ENCODE peak calls at places on chromosomes 1 and 21, in six cellular contexts. D is WTC11, U is HCT116, Q is HepG2, S is GM12878, I is K562. N is an unnamed sample.

GRCh38 chr1:11412166-11412565 is 66.8 kb upstream of the DISP3 start:
- DNase-seq in D (no peak), U (no peak), Q (no peak), S (no peak), I (no peak), N (no peak)

GRCh38 chr21:42081931-42082381 is 10.8 kb downstream of the UMODL1 start:
- DNase-seq in D (no peak), U (no peak), Q (no peak), S (no peak), I (no peak), N (no peak)

GRCh38 chr1:150628766-150629114 is 672 bp downstream of the ENSA start:
- DNase-seq in D (no peak), U (no peak), Q (no peak), S (no peak), I (no peak), N (no peak)

GRCh38 chr1:17878837-17879236 is 123.7 kb downstream of the ACTL8 start:
- DNase-seq in D (no peak), U (no peak), Q (no peak), S (no peak), I (no peak), N (no peak)

GRCh38 chr1:113042336-113043143 is 30.5 kb upstream of the LRIG2 start:
- DNase-seq in D (peak), U (peak), Q (peak), S (no peak), I (peak), N (peak)

GRCh38 chr1:248757784-248758195 is 2.2 kb upstream of the LYPD8 start:
- DNase-seq in D (no peak), U (no peak), Q (peak), S (no peak), I (no peak), N (no peak)

GRCh38 chr1:204198978-204199340 is 2.7 kb upstream of the KISS1 start:
- DNase-seq in D (no peak), U (no peak), Q (no peak), S (no peak), I (no peak), N (no peak)

GRCh38 chr1:219755234-219755633 is 142.3 kb upstream of the ZC3H11B start:
- DNase-seq in D (no peak), U (no peak), Q (no peak), S (no peak), I (no peak), N (no peak)

GRCh38 chr1:157626099-157626498 is 28.2 kb upstream of the FCRL4 start:
- DNase-seq in D (peak), U (peak), Q (peak), S (peak), I (peak), N (peak)

GRCh38 chr1:62875676-62876075 is 91.7 kb downstream of the ATG4C start:
- DNase-seq in D (no peak), U (no peak), Q (no peak), S (no peak), I (no peak), N (no peak)

GRCh38 chr1:77642941-77643340 is 39.5 kb downstream of the ZZZ3 start:
- DNase-seq in D (no peak), U (no peak), Q (no peak), S (no peak), I (no peak), N (no peak)

GRCh38 chr1:145758575-145758974 is 39.3 kb downstream of the CD160 start:
- DNase-seq in D (no peak), U (no peak), Q (no peak), S (no peak), I (no peak), N (no peak)

GRCh38 chr1:234186037-234186688 is 187.1 kb upstream of the COA6 start:
- DNase-seq in D (no peak), U (peak), Q (peak), S (no peak), I (no peak), N (no peak)

GRCh38 chr1:81377406-81377805 is 423.3 kb upstream of the ADGRL2 start:
- DNase-seq in D (peak), U (no peak), Q (no peak), S (no peak), I (no peak), N (no peak)

GRCh38 chr1:187551061-187551460 is 722.3 kb downstream of the PLA2G4A start:
- DNase-seq in D (peak), U (no peak), Q (peak), S (no peak), I (no peak), N (peak)

GRCh38 chr1:59750612-59751395 is 63.9 kb upstream of the HOOK1 start:
- DNase-seq in D (no peak), U (peak), Q (no peak), S (no peak), I (no peak), N (no peak)

GRCh38 chr1:36705629-36706028 is 222.9 kb upstream of the CSF3R start:
- DNase-seq in D (no peak), U (no peak), Q (no peak), S (no peak), I (peak), N (no peak)

GRCh38 chr21:32795376-32795775 is 23.8 kb upstream of the PAXBP1 start:
- DNase-seq in D (no peak), U (no peak), Q (no peak), S (no peak), I (no peak), N (no peak)

GRCh38 chr21:32800056-32800455 is 28.5 kb upstream of the PAXBP1 start:
- DNase-seq in D (no peak), U (no peak), Q (no peak), S (no peak), I (no peak), N (no peak)

GRCh38 chr21:32794643-32795042 is 23.1 kb upstream of the PAXBP1 start:
- DNase-seq in D (no peak), U (no peak), Q (peak), S (no peak), I (no peak), N (no peak)

GRCh38 chr21:32795802-32796489 is 24.4 kb upstream of the PAXBP1 start:
- DNase-seq in D (no peak), U (no peak), Q (no peak), S (no peak), I (no peak), N (no peak)

DNA sequence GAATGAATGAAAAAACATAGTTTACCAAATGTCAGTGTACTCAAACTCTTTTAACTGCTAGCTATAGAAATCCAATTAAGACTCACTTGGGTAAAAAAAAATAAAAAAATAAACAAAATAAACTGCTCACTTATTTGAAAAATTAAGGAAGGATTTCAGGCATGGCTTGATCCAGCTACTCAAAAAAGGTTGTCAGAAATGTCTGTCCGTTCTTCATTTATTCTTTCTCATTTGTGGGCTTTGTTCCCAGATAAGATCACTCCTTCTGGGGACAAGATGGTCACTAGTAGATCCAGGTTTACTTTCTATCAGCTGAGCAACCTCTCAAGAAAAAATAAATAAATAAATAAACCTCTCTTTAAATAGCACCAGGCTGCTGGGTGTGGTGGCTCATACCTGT is 26.1 kb upstream of the PAXBP1 start:
- DNase-seq in D (no peak), U (no peak), Q (no peak), S (no peak), I (no peak), N (no peak)
- TF ChIP-seq ATF3 in D (no peak), U (no peak), Q (no peak), S (no peak), I (no peak), N (no peak)

GRCh38 chr1:69038379-69038778 is 529.3 kb upstream of the LRRC7 start:
- DNase-seq in D (no peak), U (no peak), Q (no peak), S (no peak), I (no peak), N (no peak)
- TF ChIP-seq ATF3 in D (no peak), U (no peak), Q (no peak), S (no peak), I (no peak), N (no peak)

GRCh38 chr21:45973475-45974072 is 8.0 kb upstream of the COL6A1 start:
- DNase-seq in D (peak), U (peak), Q (peak), S (no peak), I (peak), N (peak)
- TF ChIP-seq ATF3 in D (no peak), U (no peak), Q (no peak), S (no peak), I (no peak), N (no peak)

GRCh38 chr1:91803847-91804545 is 82.0 kb downstream of the TGFBR3 start:
- DNase-seq in D (no peak), U (no peak), Q (no peak), S (peak), I (peak), N (no peak)
- TF ChIP-seq ATF3 in D (no peak), U (no peak), Q (no peak), S (no peak), I (no peak), N (no peak)